ENCODE peak calls at places on chromosomes 5 and 9, in five cellular contexts. S is CD8-positive, alpha-beta memory T cell; P is IMR-90; U is cardiac muscle cell; J is mesenchymal stem cell. D is an unnamed sample.

GRCh38 chr5:110665184-110665726 is 61.2 kb downstream of the TMEM232 start:
- DNase-seq in S (no peak), P (no peak), U (no peak), J (no peak), D (no peak)

GRCh38 chr9:78982849-78983248 is 588.9 kb upstream of the TLE4 start:
- DNase-seq in S (no peak), P (peak; percentile 56), U (no peak), J (peak; percentile 25), D (peak; percentile 60)

GRCh38 chr9:14246951-14247350 is 67.0 kb downstream of the NFIB start:
- DNase-seq in S (no peak), P (no peak), U (no peak), J (peak; percentile 22), D (no peak)

GRCh38 chr9:137309368-137310189 is 7.5 kb upstream of the NRARP start:
- DNase-seq in S (no peak), P (no peak), U (no peak), J (no peak), D (no peak)

GRCh38 chr5:179008667-179009066 is 13.5 kb upstream of the GRM6 start:
- DNase-seq in S (no peak), P (no peak), U (no peak), J (no peak), D (no peak)

GRCh38 chr5:126450388-126450787 is 27.2 kb downstream of the GRAMD2B start:
- DNase-seq in S (peak; percentile 3), P (no peak), U (no peak), J (no peak), D (no peak)

GRCh38 chr9:87714819-87715218 is 11.1 kb upstream of the CTSL start:
- DNase-seq in S (no peak), P (peak; percentile 90), U (no peak), J (peak; percentile 89), D (peak; percentile 49)

GRCh38 chr5:175724314-175724713 is 66.4 kb downstream of the HRH2 start:
- DNase-seq in S (no peak), P (no peak), U (no peak), J (no peak), D (no peak)

GRCh38 chr5:96896806-96897205 is 20.5 kb downstream of the ERAP2 start:
- DNase-seq in S (no peak), P (no peak), U (no peak), J (no peak), D (no peak)

GRCh38 chr9:127652733-127653132 is 40.7 kb downstream of the STXBP1 start:
- DNase-seq in S (no peak), P (no peak), U (no peak), J (no peak), D (no peak)

DNA sequence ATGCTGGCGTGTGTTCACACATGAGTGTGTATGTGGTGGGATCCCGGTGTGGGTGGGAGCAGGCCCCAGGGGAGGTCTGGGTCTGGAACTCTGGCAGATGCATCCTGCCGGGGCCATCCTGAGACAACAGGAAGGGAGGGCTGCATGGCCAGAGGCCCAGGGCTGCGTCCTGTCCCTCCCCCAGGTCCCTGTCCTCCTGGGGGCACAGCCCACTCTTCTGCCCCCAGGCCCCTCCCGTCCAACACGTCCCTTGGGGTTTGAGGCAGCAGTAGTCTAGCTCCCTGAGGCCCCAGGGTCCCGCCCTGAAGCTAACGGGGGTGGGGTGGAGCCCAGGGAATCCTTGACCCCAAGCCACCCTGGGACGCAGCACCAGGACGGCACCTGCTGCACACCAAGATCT is 16.6 kb downstream of the FLT4 start:
- DNase-seq in S (no peak), P (no peak), U (no peak), J (no peak), D (no peak)
- H3K4me3 ChIP-seq in S (no peak overlapping the region), P (no peak overlapping the region), U (no peak overlapping the region), J (no peak overlapping the region), D (no peak overlapping the region)

DNA sequence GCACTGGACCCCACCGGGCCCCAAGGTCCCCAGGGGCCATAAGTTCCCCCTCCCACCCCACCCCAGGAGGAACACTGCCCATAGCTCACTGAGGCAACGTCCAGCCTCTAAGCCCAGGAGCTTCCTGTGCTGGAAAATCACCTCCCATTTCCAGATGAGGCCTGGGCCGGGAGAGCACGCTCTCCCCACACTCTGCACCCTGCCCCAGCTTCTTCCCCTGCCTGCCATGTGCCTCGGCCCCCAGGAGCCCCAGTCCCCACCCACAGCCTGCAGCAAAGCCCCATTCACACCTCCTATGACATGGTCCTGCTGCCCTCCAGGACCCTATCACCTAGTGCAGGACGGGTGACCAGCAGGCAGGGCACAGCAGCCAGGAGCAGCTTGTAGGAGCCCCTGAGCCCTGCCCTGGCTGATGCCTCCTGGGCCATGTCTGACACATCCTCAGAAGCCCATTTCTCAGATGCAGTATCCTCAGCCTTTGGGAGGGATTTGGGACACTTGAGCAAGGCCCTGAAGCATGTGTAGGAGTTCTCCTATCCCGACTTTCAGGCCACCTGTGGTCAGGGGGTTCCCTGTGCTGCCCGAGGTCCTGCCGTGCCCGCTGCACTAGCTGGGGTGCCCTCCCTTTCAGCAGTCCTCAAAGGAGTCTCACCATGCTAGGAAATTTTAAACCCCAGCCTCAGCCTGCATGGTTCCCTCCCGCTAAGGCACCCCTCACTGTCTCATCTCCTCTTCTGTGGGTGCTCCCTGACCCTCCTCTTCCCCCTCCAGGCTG is 119.4 kb upstream of the FOXD4L5 start:
- DNase-seq in S (no peak), P (no peak), U (no peak), J (no peak), D (no peak)
- H3K9me3 ChIP-seq in S (no peaks in the 10 kb centered on the region), P (peaks cover 11% of the 10 kb centered on the region), U (no peaks in the 10 kb centered on the region), J (no peaks in the 10 kb centered on the region), D (no peaks in the 10 kb centered on the region)

DNA sequence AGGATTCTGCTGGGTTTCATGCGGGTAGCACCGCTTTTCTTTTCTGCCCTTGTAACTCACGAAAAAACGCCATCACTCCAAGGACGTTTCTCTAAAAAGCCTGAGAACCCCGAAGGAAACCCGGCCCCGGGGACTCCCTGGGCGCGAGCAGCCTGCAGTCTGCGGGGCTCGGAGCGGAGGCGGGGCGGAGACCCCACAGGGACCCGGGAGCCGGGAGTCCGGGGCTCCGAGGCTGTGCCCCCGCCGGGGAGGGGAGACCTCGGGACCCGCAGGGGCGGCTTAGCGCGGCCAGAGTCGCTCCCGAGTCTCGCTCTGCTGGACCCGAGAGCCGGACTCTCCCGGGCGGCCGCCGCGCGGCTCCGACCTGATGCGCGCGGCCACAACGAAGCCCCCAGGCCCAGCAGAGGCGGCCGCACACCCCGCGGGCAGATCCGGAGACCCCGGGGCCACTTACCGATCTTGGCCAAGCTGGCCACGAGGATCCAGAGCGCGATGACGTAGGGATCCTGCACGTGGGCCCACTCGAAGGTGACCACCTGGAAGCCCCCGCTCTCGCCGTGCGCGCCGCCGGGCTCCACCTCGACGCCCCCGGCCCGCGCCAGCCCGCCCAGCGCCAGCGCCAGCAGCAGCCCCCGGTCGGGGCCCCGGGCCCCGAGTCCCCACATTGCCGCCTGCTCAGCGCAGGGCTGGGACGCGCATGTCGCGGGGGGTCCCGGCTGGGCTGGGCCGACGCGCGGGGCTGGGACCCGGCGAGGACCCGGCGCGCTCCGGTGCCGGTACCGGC is 399 bp downstream of the SLC9A3 start:
- DNase-seq in S (no peak), P (no peak), U (no peak), J (no peak), D (no peak)
- H3K27me3 ChIP-seq in S (peaks cover 28% of the 10 kb centered on the region), P (peaks cover 79% of the 10 kb centered on the region), U (peaks cover 83% of the 10 kb centered on the region), J (peaks cover 82% of the 10 kb centered on the region), D (peaks cover 47% of the 10 kb centered on the region)

DNA sequence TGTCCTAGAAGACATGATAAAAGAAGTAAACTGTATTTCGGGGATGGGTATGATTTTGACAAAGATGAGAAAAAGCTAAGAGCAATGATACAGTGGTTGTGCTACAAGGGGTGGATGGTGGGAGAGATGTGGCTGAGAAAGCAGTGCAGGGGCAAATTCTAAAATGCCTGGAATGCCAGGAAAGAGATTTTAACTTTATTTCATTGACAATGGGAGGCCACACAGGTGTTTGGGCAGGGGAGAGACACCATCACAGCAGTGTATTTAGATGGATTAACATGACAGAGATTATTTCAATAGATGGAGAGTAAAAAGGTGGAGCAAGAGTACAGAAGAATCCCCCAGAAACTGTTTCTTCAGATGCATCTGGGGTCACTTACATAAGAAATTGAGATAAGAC is 71.2 kb downstream of the MAMDC2 start:
- DNase-seq in S (no peak), P (no peak), U (no peak), J (no peak), D (no peak)
- H3K4me3 ChIP-seq in S (no peak overlapping the region), P (no peak overlapping the region), U (no peak overlapping the region), J (no peak overlapping the region), D (no peak overlapping the region)

GRCh38 chr5:140764177-140765020 is 21.5 kb upstream of the PCDHA1 start:
- DNase-seq in S (no peak), P (no peak), U (no peak), J (peak; percentile 5), D (no peak)
- H3K9me3 ChIP-seq in S (peaks cover 44% of the 10 kb centered on the region), P (peaks cover 37% of the 10 kb centered on the region), U (no peaks in the 10 kb centered on the region), J (peaks cover 91% of the 10 kb centered on the region), D (peaks cover 58% of the 10 kb centered on the region)

GRCh38 chr5:76952795-76953536 is at the start of gene CRHBP:
- DNase-seq in S (no peak), P (no peak), U (no peak), J (no peak), D (no peak)

GRCh38 chr5:76954383-76954763 is 1.5 kb downstream of the CRHBP start:
- DNase-seq in S (no peak), P (no peak), U (no peak), J (no peak), D (no peak)

GRCh38 chr5:76953551-76954382 is 922 bp downstream of the CRHBP start:
- DNase-seq in S (no peak), P (no peak), U (peak; percentile 53), J (peak; percentile 44), D (peak; percentile 12)

GRCh38 chr5:76958976-76959767 is 6.3 kb downstream of the CRHBP start:
- DNase-seq in S (no peak), P (peak; percentile 70), U (no peak), J (peak; percentile 71), D (no peak)

GRCh38 chr5:76956033-76956432 is 3.2 kb downstream of the CRHBP start:
- DNase-seq in S (no peak), P (no peak), U (no peak), J (no peak), D (no peak)
- H3K27me3 ChIP-seq in S (peaks cover 4% of the 10 kb centered on the region), P (peaks cover 39% of the 10 kb centered on the region), U (peaks cover 52% of the 10 kb centered on the region), J (peaks cover 45% of the 10 kb centered on the region), D (peaks cover 29% of the 10 kb centered on the region)

GRCh38 chr5:32156635-32157034 is 17.5 kb downstream of the GOLPH3 start:
- DNase-seq in S (no peak), P (no peak), U (no peak), J (no peak), D (no peak)

GRCh38 chr5:32155211-32155610 is 18.9 kb downstream of the GOLPH3 start:
- DNase-seq in S (no peak), P (no peak), U (no peak), J (no peak), D (no peak)

GRCh38 chr5:32159328-32160072 is 14.6 kb downstream of the GOLPH3 start:
- DNase-seq in S (no peak), P (no peak), U (no peak), J (no peak), D (no peak)

GRCh38 chr5:32158679-32158975 is 15.5 kb downstream of the GOLPH3 start:
- DNase-seq in S (no peak), P (no peak), U (no peak), J (no peak), D (no peak)

DNA sequence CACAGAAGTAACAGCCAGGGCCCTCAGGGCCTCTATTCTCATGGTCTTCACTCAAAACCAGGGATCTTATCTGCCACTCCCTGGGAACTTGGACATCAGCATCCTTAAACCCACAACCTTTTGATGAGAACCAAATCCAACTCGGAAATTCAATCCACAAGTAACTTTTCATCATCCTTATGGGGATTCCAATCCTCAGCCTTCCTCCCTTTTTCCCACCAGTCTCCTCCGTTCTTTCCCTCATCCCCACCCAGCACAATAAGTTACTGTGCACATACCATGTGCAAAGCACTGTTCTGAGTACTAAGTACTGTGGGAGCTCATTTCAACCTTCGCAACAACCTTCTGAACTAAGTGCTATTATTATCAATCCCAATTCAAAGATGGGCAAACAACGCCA is 17.0 kb downstream of the GOLPH3 start:
- DNase-seq in S (no peak), P (no peak), U (no peak), J (no peak), D (no peak)
- H3K4me3 ChIP-seq in S (no peak overlapping the region), P (no peak overlapping the region), U (no peak overlapping the region), J (no peak overlapping the region), D (no peak overlapping the region)